ENCODE peak calls at places on chromosomes 4 and X, in six cellular contexts. Q is transverse colon, W is substantia nigra, F is mesenchymal stem cell, U is HCT116, G is tibial nerve. T is an unnamed sample.

GRCh38 chr4:87521757-87522374 is 7.3 kb downstream of the SPARCL1 start:
- DNase-seq in F (peak; percentile 15), U (peak; percentile 19), G (no peak), Q (no peak), W (no peak), T (peak; percentile 21)

GRCh38 chr4:165738571-165738970 is 134.5 kb upstream of the TLL1 start:
- DNase-seq in F (no peak), Q (no peak), U (no peak), W (no peak), G (no peak), T (no peak)

GRCh38 chr4:173182403-173182802 is 13.8 kb downstream of the GALNT7 start:
- DNase-seq in G (no peak), F (peak; percentile 79), W (no peak), Q (no peak), U (peak; percentile 72), T (peak; percentile 73)

GRCh38 chr4:85682391-85682790 is 207.4 kb downstream of the ARHGAP24 start:
- DNase-seq in W (no peak), U (no peak), G (no peak), Q (no peak), F (no peak), T (no peak)

GRCh38 chr4:75841641-75842520 is 60.4 kb downstream of the PPEF2 start:
- DNase-seq in G (no peak), U (no peak), Q (no peak), W (no peak), F (peak; percentile 24), T (no peak)

GRCh38 chrX:78886550-78886949 is 58.6 kb upstream of the P2RY10 start:
- DNase-seq in W (no peak), F (no peak), G (no peak), Q (no peak), U (no peak), T (no peak)

GRCh38 chr4:4945021-4945420 is 74.2 kb downstream of the CYTL1 start:
- DNase-seq in Q (no peak), F (no peak), W (no peak), G (no peak), U (no peak), T (no peak)

GRCh38 chr4:52142816-52143215 is 91.7 kb downstream of the SPATA18 start:
- DNase-seq in Q (no peak), W (no peak), G (no peak), U (no peak), F (no peak), T (no peak)

GRCh38 chr4:184745747-184746531 is 12.0 kb upstream of the CENPU start:
- DNase-seq in G (peak; percentile 85), F (peak; percentile 74), W (peak; percentile 67), Q (peak; percentile 78), U (peak; percentile 29), T (peak; percentile 44)

GRCh38 chr4:15294832-15295231 is 133.0 kb upstream of the C1QTNF7 start:
- DNase-seq in F (no peak), W (no peak), G (no peak), Q (no peak), U (no peak), T (no peak)

GRCh38 chr4:161010227-161010626 is 1153.6 kb downstream of the FSTL5 start:
- DNase-seq in F (no peak), G (no peak), Q (no peak), U (no peak), W (no peak), T (no peak)

GRCh38 chr4:128649575-128650205 is 159.8 kb upstream of the JADE1 start:
- DNase-seq in F (peak; percentile 54), G (no peak), W (no peak), Q (peak; percentile 33), U (no peak), T (no peak)

GRCh38 chr4:57104706-57105560 is 5.3 kb downstream of the IGFBP7 start:
- DNase-seq in U (no peak), G (no peak), F (peak; percentile 79), W (no peak), Q (no peak), T (no peak)

GRCh38 chrX:22542641-22543040 is 269.9 kb downstream of the CBLL2 start:
- DNase-seq in G (no peak), U (no peak), Q (no peak), W (no peak), F (no peak), T (no peak)

GRCh38 chr4:101600287-101600686 is 190.2 kb upstream of the BANK1 start:
- DNase-seq in Q (no peak), W (no peak), U (no peak), F (no peak), G (no peak), T (no peak)

GRCh38 chrX:134936542-134936941 is 54.2 kb upstream of the SMIM10 start:
- DNase-seq in G (no peak), Q (no peak), F (peak; percentile 47), U (no peak), W (no peak), T (peak; percentile 87)

GRCh38 chr4:146224331-146224966 is 10.1 kb downstream of the REELD1 start:
- DNase-seq in F (peak; percentile 79), G (no peak), U (no peak), Q (no peak), W (no peak), T (no peak)

GRCh38 chrX:69555396-69556023 is 51.4 kb downstream of the NALF2 start:
- DNase-seq in Q (no peak), G (no peak), W (no peak), U (no peak), F (no peak), T (no peak)

GRCh38 chr4:105714071-105714521 is 5.5 kb downstream of the GSTCD start:
- DNase-seq in G (no peak), Q (no peak), U (no peak), W (no peak), F (no peak), T (no peak)

GRCh38 chr4:1396806-1397455 is 9.3 kb downstream of the NKX1-1 start:
- DNase-seq in F (no peak), W (no peak), U (no peak), Q (no peak), G (no peak), T (no peak)

GRCh38 chrX:13088155-13088485 is 43.7 kb upstream of the FAM9C start:
- DNase-seq in W (no peak), F (no peak), U (no peak), Q (no peak), G (no peak), T (no peak)

GRCh38 chr4:137621056-137621455 is 88.8 kb upstream of the PCDH18 start:
- DNase-seq in G (no peak), F (peak; percentile 53), W (no peak), U (no peak), Q (no peak), T (no peak)

GRCh38 chr4:78360466-78360865 is 191.1 kb upstream of the ANXA3 start:
- DNase-seq in Q (no peak), F (no peak), W (no peak), U (no peak), G (no peak), T (no peak)

GRCh38 chrX:20530319-20530979 is 263.7 kb upstream of the RPS6KA3 start:
- DNase-seq in U (peak; percentile 29), W (peak; percentile 20), Q (peak; percentile 57), G (peak; percentile 81), F (peak; percentile 58), T (peak; percentile 52)

GRCh38 chrX:18683027-18683426 is 11.1 kb upstream of the RS1 start:
- DNase-seq in Q (no peak), F (no peak), W (no peak), G (no peak), U (no peak), T (no peak)

GRCh38 chr4:129093173-129093974 is at the start of gene SCLT1:
- DNase-seq in Q (peak; percentile 100), U (peak; percentile 97), W (peak; percentile 97), G (peak; percentile 99), F (peak; percentile 99), T (peak; percentile 97)

GRCh38 chrX:15241258-15241657 is 28.6 kb downstream of the ASB9 start:
- DNase-seq in F (no peak), W (no peak), U (no peak), Q (no peak), G (no peak), T (no peak)

GRCh38 chrX:16646366-16647168 is 3.4 kb upstream of the S100G start:
- DNase-seq in U (no peak), Q (no peak), W (no peak), F (no peak), G (no peak), T (no peak)

GRCh38 chrX:16640823-16641222 is 9.1 kb upstream of the S100G start:
- DNase-seq in W (no peak), U (no peak), G (no peak), F (no peak), Q (no peak), T (no peak)

GRCh38 chrX:16638533-16638932 is 11.4 kb upstream of the S100G start:
- DNase-seq in Q (no peak), F (no peak), W (no peak), G (no peak), U (no peak), T (no peak)

GRCh38 chrX:16639966-16640365 is 10.0 kb upstream of the S100G start:
- DNase-seq in F (no peak), W (no peak), G (no peak), U (no peak), Q (no peak), T (no peak)

GRCh38 chrX:16643160-16643559 is 6.8 kb upstream of the S100G start:
- DNase-seq in G (no peak), F (peak; percentile 26), Q (no peak), W (no peak), U (no peak), T (no peak)
- H3K27ac ChIP-seq in G (no peak overlapping the region), F (no peak overlapping the region), Q (no peak overlapping the region), W (no peak overlapping the region), U (no peak overlapping the region), T (no peak overlapping the region)

GRCh38 chr4:41132055-41132683 is 82.2 kb downstream of the APBB2 start:
- DNase-seq in F (no peak), W (no peak), G (no peak), Q (peak; percentile 48), U (no peak), T (no peak)
- H3K27ac ChIP-seq in F (no peak overlapping the region), W (no peak overlapping the region), G (no peak overlapping the region), Q (peak overlapping the region; percentile 62), U (no peak overlapping the region), T (no peak overlapping the region)

DNA sequence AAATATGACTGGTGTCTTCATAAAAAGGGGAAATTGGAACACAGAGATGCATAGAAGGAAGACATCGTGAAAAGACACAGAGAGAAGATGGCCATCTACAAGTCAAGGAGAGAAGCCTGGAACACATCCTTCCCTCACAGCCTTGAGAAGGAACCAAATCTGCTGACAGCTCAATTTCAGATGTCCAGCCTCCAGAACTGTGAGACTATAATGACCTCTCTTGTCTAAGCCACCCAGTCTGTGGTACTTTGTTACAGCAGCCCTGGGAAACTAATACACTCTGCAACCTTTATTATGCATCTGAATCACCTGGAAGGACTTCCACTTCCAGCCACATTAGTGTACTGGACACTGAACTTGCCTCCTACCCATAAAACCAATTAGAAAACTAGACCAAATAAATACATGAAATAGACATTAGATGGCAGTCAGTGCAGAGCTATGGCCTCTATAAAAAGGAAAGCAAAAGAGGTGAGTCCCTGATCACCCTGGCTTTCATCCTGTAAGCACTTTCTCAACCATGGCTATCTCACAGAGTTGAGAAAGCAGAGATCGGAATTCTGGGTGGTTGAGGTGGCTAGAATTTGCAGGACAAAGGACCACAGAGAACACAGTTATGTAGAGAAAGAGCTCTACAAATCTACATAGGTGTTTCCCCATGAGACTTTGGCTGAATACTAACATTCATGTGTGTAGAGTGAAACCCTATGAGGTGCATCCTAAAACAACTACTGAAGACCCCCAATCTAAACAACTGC is 25.7 kb downstream of the GAB3 start:
- DNase-seq in F (no peak), W (no peak), U (no peak), Q (no peak), G (no peak), T (no peak)
- H3K27ac ChIP-seq in F (no peak overlapping the region), W (no peak overlapping the region), U (no peak overlapping the region), Q (no peak overlapping the region), G (no peak overlapping the region), T (no peak overlapping the region)

GRCh38 chrX:39654183-39654925 is 443.4 kb downstream of the BCOR start:
- DNase-seq in F (no peak), W (no peak), Q (no peak), U (no peak), G (no peak), T (no peak)
- H3K27ac ChIP-seq in F (no peak overlapping the region), W (peak overlapping the region; percentile 85), Q (no peak overlapping the region), U (no peak overlapping the region), G (no peak overlapping the region), T (no peak overlapping the region)

T was measured in PC-9.